ENCODE peak calls at places on chromosomes 11 and 22, in eight cellular contexts. X, W, T, N, Q, M, E and U are unnamed samples.

GRCh38 chr11:65576867-65577755 is 1.3 kb downstream of the EHBP1L1 start:
- DNase-seq in X (no peak), W (no peak), T (no peak), N (no peak), Q (peak), M (peak), E (no peak), U (no peak)

GRCh38 chr11:119739021-119739703 is 10.2 kb upstream of the NECTIN1 start:
- DNase-seq in X (no peak), W (no peak), T (no peak), N (no peak), Q (no peak), M (no peak), E (no peak), U (no peak)

GRCh38 chr11:10897150-10897549 is 39.3 kb upstream of the ZBED5 start:
- DNase-seq in X (no peak), W (no peak), T (no peak), N (no peak), Q (no peak), M (no peak), E (no peak), U (no peak)

GRCh38 chr11:77117485-77117884 is 10.6 kb upstream of the MYO7A start:
- DNase-seq in X (no peak), W (no peak), T (no peak), N (no peak), Q (no peak), M (no peak), E (no peak), U (no peak)

GRCh38 chr22:37345863-37346514 is 63.7 kb downstream of the CYTH4 start:
- DNase-seq in X (no peak), W (no peak), T (no peak), N (peak), Q (no peak), M (no peak), E (no peak), U (no peak)

GRCh38 chr11:65078151-65078550 is 5.7 kb downstream of the CDCA5 start:
- DNase-seq in X (peak), W (no peak), T (peak), N (no peak), Q (peak), M (peak), E (peak), U (no peak)

GRCh38 chr22:48806227-48806781 is 1021.4 kb downstream of the BRD1 start:
- DNase-seq in X (no peak), W (no peak), T (no peak), N (no peak), Q (no peak), M (no peak), E (no peak), U (no peak)

GRCh38 chr11:80846442-80846841 is 1405.6 kb upstream of the TENM4 start:
- DNase-seq in X (no peak), W (no peak), T (no peak), N (no peak), Q (no peak), M (no peak), E (no peak), U (no peak)

GRCh38 chr22:31329029-31329428 is 17.1 kb downstream of the PATZ1 start:
- DNase-seq in X (no peak), W (no peak), T (no peak), N (no peak), Q (no peak), M (no peak), E (no peak), U (no peak)

GRCh38 chr11:59754494-59754858 is 700 bp upstream of the STX3 start:
- DNase-seq in X (peak), W (no peak), T (no peak), N (no peak), Q (no peak), M (peak), E (no peak), U (no peak)

GRCh38 chr22:30128511-30128910 is 48.2 kb downstream of the HORMAD2 start:
- DNase-seq in X (no peak), W (no peak), T (no peak), N (no peak), Q (no peak), M (no peak), E (no peak), U (no peak)

GRCh38 chr11:73171762-73172161 is 29.6 kb upstream of the FCHSD2 start:
- DNase-seq in X (no peak), W (no peak), T (no peak), N (no peak), Q (no peak), M (no peak), E (no peak), U (no peak)

GRCh38 chr22:19480173-19480568 is 451 bp downstream of the CDC45 start:
- DNase-seq in X (no peak), W (no peak), T (no peak), N (no peak), Q (no peak), M (no peak), E (no peak), U (no peak)

GRCh38 chr11:111945198-111945597 is 8.1 kb downstream of the DIXDC1 start:
- DNase-seq in X (no peak), W (no peak), T (no peak), N (no peak), Q (no peak), M (no peak), E (no peak), U (no peak)

GRCh38 chr22:22463855-22464540 is 44.5 kb downstream of the ZNF280B start:
- DNase-seq in X (peak), W (peak), T (peak), N (peak), Q (peak), M (peak), E (peak), U (no peak)

GRCh38 chr11:77299528-77299993 is 1.9 kb downstream of the GDPD4 start:
- DNase-seq in X (no peak), W (no peak), T (no peak), N (no peak), Q (no peak), M (no peak), E (no peak), U (no peak)

GRCh38 chr11:57935402-57936049 is 88.2 kb upstream of the OR9Q1 start:
- DNase-seq in X (no peak), W (no peak), T (no peak), N (no peak), Q (no peak), M (no peak), E (no peak), U (no peak)

GRCh38 chr22:47600281-47600680 is 837.8 kb downstream of the TBC1D22A start:
- DNase-seq in X (no peak), W (no peak), T (no peak), N (no peak), Q (no peak), M (no peak), E (no peak), U (no peak)

GRCh38 chr11:76552987-76553386 is 108.2 kb downstream of the EMSY start:
- DNase-seq in X (no peak), W (no peak), T (no peak), N (no peak), Q (no peak), M (no peak), E (no peak), U (no peak)

GRCh38 chr22:40238425-40239344 is 61.0 kb downstream of the TNRC6B start:
- DNase-seq in X (no peak), W (no peak), T (no peak), N (peak), Q (no peak), M (no peak), E (peak), U (peak)

GRCh38 chr11:11027271-11027670 is 169.4 kb upstream of the ZBED5 start:
- DNase-seq in X (no peak), W (no peak), T (no peak), N (no peak), Q (no peak), M (no peak), E (no peak), U (no peak)

GRCh38 chr11:132251095-132251494 is 880.7 kb downstream of the NTM start:
- DNase-seq in X (no peak), W (no peak), T (no peak), N (no peak), Q (no peak), M (no peak), E (no peak), U (no peak)

GRCh38 chr11:1151366-1152315 is 6.1 kb upstream of the MUC5AC start:
- DNase-seq in X (no peak), W (no peak), T (no peak), N (no peak), Q (no peak), M (peak), E (no peak), U (no peak)

GRCh38 chr22:35961480-35961902 is 67.1 kb downstream of the RBFOX2 start:
- DNase-seq in X (peak), W (peak), T (no peak), N (peak), Q (no peak), M (no peak), E (no peak), U (peak)

GRCh38 chr11:65381721-65382035 is 768 bp downstream of the SLC25A45 start:
- DNase-seq in X (no peak), W (no peak), T (no peak), N (no peak), Q (no peak), M (no peak), E (no peak), U (no peak)

GRCh38 chr11:123546515-123546914 is 107.9 kb downstream of the SCN3B start:
- DNase-seq in X (no peak), W (no peak), T (no peak), N (no peak), Q (no peak), M (no peak), E (no peak), U (no peak)

GRCh38 chr11:17720796-17721171 is 1.4 kb downstream of the MYOD1 start:
- DNase-seq in X (no peak), W (no peak), T (no peak), N (no peak), Q (no peak), M (no peak), E (no peak), U (no peak)

GRCh38 chr11:58577441-58578135 is 1.3 kb upstream of the ZFP91 start:
- DNase-seq in X (peak), W (peak), T (peak), N (peak), Q (peak), M (peak), E (peak), U (no peak)